ENCODE peak calls at places on chromosome 22, in four cellular contexts. W is activated CD4-positive, CD25-positive, alpha-beta regulatory T cell; O is NCI-H1694; V is transverse colon. I is an unnamed sample.

GRCh38 chr22:29524440-29525191 is 28.9 kb downstream of the THOC5 start:
- DNase-seq in W (no peak), O (no peak), V (peak; percentile 22), I (no peak)

GRCh38 chr22:31179345-31179744 is 19.4 kb downstream of the RNF185 start:
- DNase-seq in W (no peak), O (no peak), V (peak; percentile 44), I (peak; percentile 37)

GRCh38 chr22:45496451-45496941 is 6.2 kb upstream of the FBLN1 start:
- DNase-seq in W (no peak), O (no peak), V (no peak), I (no peak)

GRCh38 chr22:26608129-26608528 is 9.7 kb downstream of the CRYBB1 start:
- DNase-seq in W (no peak), O (no peak), V (no peak), I (no peak)

GRCh38 chr22:19329454-19329853 is 37.9 kb upstream of the CLTCL1 start:
- DNase-seq in W (no peak), O (no peak), V (no peak), I (no peak)

GRCh38 chr22:28025333-28025732 is 106.3 kb upstream of the PITPNB start:
- DNase-seq in W (no peak), O (no peak), V (no peak), I (no peak)

GRCh38 chr22:17429516-17429915 is 60.3 kb downstream of the CECR2 start:
- DNase-seq in W (no peak), O (no peak), V (no peak), I (no peak)

GRCh38 chr22:49362393-49362792 is 465.3 kb downstream of the BRD1 start:
- DNase-seq in W (no peak), O (no peak), V (no peak), I (no peak)

GRCh38 chr22:24338701-24339451 is 68.2 kb downstream of the SPECC1L start:
- DNase-seq in W (no peak), O (no peak), V (no peak), I (no peak)

GRCh38 chr22:28977481-28977971 is 84.1 kb downstream of the C22orf31 start:
- DNase-seq in W (no peak), O (no peak), V (no peak), I (no peak)

GRCh38 chr22:29499852-29500251 is 19.8 kb downstream of the NEFH start:
- DNase-seq in W (no peak), O (no peak), V (no peak), I (no peak)

GRCh38 chr22:49525776-49526535 is 301.7 kb downstream of the BRD1 start:
- DNase-seq in W (no peak), O (no peak), V (no peak), I (no peak)

GRCh38 chr22:43829448-43829821 is 17.3 kb upstream of the EFCAB6 start:
- DNase-seq in W (no peak), O (peak; percentile 57), V (no peak), I (peak; percentile 85)

GRCh38 chr22:38230916-38231315 is 29.1 kb downstream of the MAFF start:
- DNase-seq in W (no peak), O (no peak), V (no peak), I (no peak)

GRCh38 chr22:31287818-31288495 is 4.3 kb downstream of the PIK3IP1 start:
- DNase-seq in W (no peak), O (no peak), V (no peak), I (no peak)

GRCh38 chr22:42300286-42301071 is 30.0 kb upstream of the TCF20 start:
- DNase-seq in W (no peak), O (no peak), V (peak; percentile 62), I (no peak)